ENCODE peak calls at places on chromosome 7, in four cellular contexts. P, C, B and X are unnamed samples.

GRCh38 chr7:6226194-6226799 is 46.1 kb downstream of the CYTH3 start:
- DNase-seq in B (no peak), C (no peak), P (no peak), X (no peak)

GRCh38 chr7:21408481-21408820 is 19.4 kb upstream of the SP4 start:
- DNase-seq in C (no peak), P (no peak), B (no peak), X (no peak)

GRCh38 chr7:135697276-135698049 is 30.5 kb downstream of the SLC13A4 start:
- DNase-seq in C (no peak), P (no peak), B (no peak), X (no peak)

GRCh38 chr7:18693826-18694225 is 198.3 kb downstream of the HDAC9 start:
- DNase-seq in B (no peak), C (no peak), P (no peak), X (no peak)

GRCh38 chr7:11716185-11716584 is 115.8 kb downstream of the THSD7A start:
- DNase-seq in C (no peak), B (no peak), P (peak), X (no peak)

GRCh38 chr7:73869011-73869785 is 8.2 kb downstream of the TMEM270 start:
- DNase-seq in B (no peak), C (no peak), P (no peak), X (no peak)

GRCh38 chr7:111232249-111233084 is 141.5 kb downstream of the LRRN3 start:
- DNase-seq in C (no peak), B (no peak), P (no peak), X (no peak)

GRCh38 chr7:69780377-69780776 is 182.1 kb downstream of the AUTS2 start:
- DNase-seq in C (no peak), B (no peak), P (no peak), X (no peak)

GRCh38 chr7:38318803-38319416 is 45.5 kb upstream of the TARP start:
- DNase-seq in B (no peak), P (peak), C (no peak), X (no peak)

GRCh38 chr7:112138938-112139337 is 67.3 kb downstream of the DOCK4 start:
- DNase-seq in B (no peak), C (no peak), P (no peak), X (no peak)

GRCh38 chr7:106071999-106072714 is 40.0 kb downstream of the SYPL1 start:
- DNase-seq in P (no peak), C (no peak), B (no peak), X (no peak)

GRCh38 chr7:2936301-2936700 is 92.2 kb upstream of the GNA12 start:
- DNase-seq in B (peak), P (no peak), C (no peak), X (peak)

GRCh38 chr7:22350466-22351328 is 6.3 kb downstream of the RAPGEF5 start:
- DNase-seq in C (no peak), B (no peak), P (no peak), X (no peak)

GRCh38 chr7:158355456-158356065 is 232.1 kb downstream of the PTPRN2 start:
- DNase-seq in P (no peak), C (no peak), B (peak), X (peak)